ENCODE peak calls at places on chromosome X, in nine cellular contexts. T is left ventricle myocardium inferior, A is NCI-H460, U is T-cell, C is myocyte, R is AG08396, Q is NCI-H1092 treated with DMSO at 0.1 percent for 48 hours, P is HS-5, Z is astrocyte of the spinal cord. J is an unnamed sample.

GRCh38 chrX:72128881-72129280 is 2.8 kb downstream of the RTL5 start:
- DNase-seq in T (no peak), A (peak), U (no peak), C (no peak), R (peak), Q (peak), P (no peak), Z (no peak), J (no peak)

GRCh38 chrX:155048997-155049619 is 21.8 kb downstream of the CMC4 start:
- DNase-seq in T (no peak), A (peak), U (no peak), C (peak), R (peak), Q (peak), P (no peak), Z (peak), J (no peak)

GRCh38 chrX:22357621-22358020 is 84.9 kb downstream of the CBLL2 start:
- DNase-seq in T (no peak), A (no peak), U (no peak), C (peak), R (no peak), Q (no peak), P (no peak), Z (no peak), J (no peak)

GRCh38 chrX:102728646-102729045 is 8.1 kb downstream of the GPRASP3 start:
- DNase-seq in T (no peak), A (no peak), U (no peak), C (no peak), R (no peak), Q (no peak), P (no peak), Z (no peak), J (no peak)

GRCh38 chrX:20857746-20858145 is 516.5 kb upstream of the CNKSR2 start:
- DNase-seq in T (no peak), A (no peak), U (no peak), C (peak), R (no peak), Q (no peak), P (no peak), Z (no peak), J (no peak)

GRCh38 chrX:111886678-111887077 is 10.7 kb downstream of the TRPC5OS start:
- DNase-seq in T (no peak), A (no peak), U (no peak), C (no peak), R (no peak), Q (no peak), P (no peak), Z (no peak), J (no peak)

GRCh38 chrX:15405846-15406245 is 21.6 kb upstream of the VEGFD start:
- DNase-seq in T (peak), A (no peak), U (no peak), C (no peak), R (no peak), Q (no peak), P (no peak), Z (no peak), J (peak)

GRCh38 chrX:73562986-73563739 is at the start of gene CHIC1:
- DNase-seq in T (peak), A (peak), U (peak), C (peak), R (peak), Q (peak), P (no peak), Z (peak), J (peak)

GRCh38 chrX:34918856-34919255 is 23.7 kb upstream of the FAM47B start:
- DNase-seq in T (no peak), A (peak), U (no peak), C (peak), R (peak), Q (peak), P (no peak), Z (peak), J (no peak)

GRCh38 chrX:148412006-148412405 is 88.4 kb upstream of the AFF2 start:
- DNase-seq in T (no peak), A (no peak), U (no peak), C (no peak), R (no peak), Q (no peak), P (no peak), Z (peak), J (no peak)